ENCODE peak calls at places on chromosomes 1 and 21, in nine cellular contexts. C, Z, H, J, S, O, L, R and D are unnamed samples.

GRCh38 chr21:46207006-46207919 is 21.3 kb downstream of the LSS start:
- DNase-seq in L (peak), Z (no peak), R (no peak), J (no peak), S (no peak), O (no peak), H (no peak), C (no peak), D (no peak)

GRCh38 chr1:10694633-10695627 is 101.5 kb downstream of the CASZ1 start:
- DNase-seq in L (peak), S (peak), C (peak), H (peak), R (peak), Z (peak), J (peak), O (peak), D (peak)

GRCh38 chr1:245370905-245371581 is 216.3 kb downstream of the KIF26B start:
- DNase-seq in S (no peak), C (no peak), H (no peak), Z (peak), L (no peak), J (no peak), O (no peak), R (peak), D (no peak)

GRCh38 chr1:51289676-51290488 is 40.5 kb downstream of the TTC39A start:
- DNase-seq in H (no peak), S (no peak), L (no peak), J (no peak), C (no peak), O (no peak), R (no peak), Z (no peak), D (no peak)

GRCh38 chr1:41418868-41419583 is 57.8 kb downstream of the FOXO6 start:
- DNase-seq in H (no peak), R (peak), O (peak), J (peak), L (peak), C (peak), S (peak), Z (peak), D (no peak)

GRCh38 chr21:45478115-45478801 is 64.0 kb downstream of the SLC19A1 start:
- DNase-seq in J (no peak), Z (peak), H (peak), S (peak), L (peak), R (peak), O (peak), C (peak), D (peak)

GRCh38 chr1:194233069-194233468 is 1046.7 kb upstream of the B3GALT2 start:
- DNase-seq in R (no peak), H (no peak), C (no peak), S (no peak), J (no peak), Z (no peak), L (no peak), O (no peak), D (no peak)

GRCh38 chr1:205423248-205423647 is 1.4 kb upstream of the LEMD1 start:
- DNase-seq in J (no peak), L (no peak), H (no peak), R (no peak), O (no peak), Z (no peak), S (no peak), C (no peak), D (no peak)

GRCh38 chr1:3768811-3769390 is 3.6 kb upstream of the SMIM1 start:
- DNase-seq in H (no peak), R (no peak), O (no peak), J (no peak), L (no peak), C (no peak), Z (no peak), S (no peak), D (no peak)

GRCh38 chr1:21651214-21652042 is 17.7 kb downstream of the RAP1GAP start:
- DNase-seq in L (no peak), J (no peak), R (peak), C (no peak), S (no peak), H (no peak), Z (no peak), O (no peak), D (peak)

GRCh38 chr1:8767006-8767405 is 50.4 kb downstream of the RERE start:
- DNase-seq in H (no peak), O (no peak), S (no peak), J (no peak), C (no peak), L (no peak), R (no peak), Z (no peak), D (no peak)

GRCh38 chr1:8765253-8765652 is 52.2 kb downstream of the RERE start:
- DNase-seq in J (no peak), C (no peak), O (no peak), Z (peak), H (no peak), S (no peak), L (no peak), R (peak), D (no peak)

GRCh38 chr1:8764301-8764937 is 53.0 kb downstream of the RERE start:
- DNase-seq in S (no peak), Z (peak), R (no peak), J (no peak), O (no peak), L (no peak), C (no peak), H (peak), D (peak)

GRCh38 chr1:8763888-8764287 is 53.6 kb downstream of the RERE start:
- DNase-seq in J (no peak), R (no peak), Z (peak), C (no peak), O (no peak), S (no peak), L (no peak), H (no peak), D (peak)
- TF ChIP-seq CTCF in J (no peak), R (no peak), Z (no peak), C (no peak), O (no peak), S (no peak), L (no peak), H (no peak), D (peak)

DNA sequence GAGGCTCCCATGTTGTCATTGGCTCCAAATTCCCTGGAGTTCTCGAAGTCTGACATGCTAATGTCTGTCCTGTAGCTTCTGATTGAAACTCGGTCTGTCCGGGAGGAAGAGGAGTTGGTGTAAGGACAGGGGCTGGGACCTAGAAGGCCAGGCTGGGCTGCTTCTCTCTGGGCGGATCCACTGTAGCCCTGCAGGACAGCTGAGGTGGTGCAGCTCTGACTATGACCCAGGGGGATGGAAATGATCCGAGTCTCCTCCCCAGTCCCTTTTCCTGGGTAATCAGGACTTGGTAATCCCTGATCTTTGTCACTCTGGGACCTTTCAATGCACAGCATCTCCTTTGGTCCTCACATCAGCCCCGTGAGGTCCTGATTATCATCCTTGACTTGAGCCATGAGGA is 10.0 kb upstream of the FCMR start:
- DNase-seq in Z (no peak), J (no peak), C (no peak), H (no peak), S (no peak), O (no peak), L (no peak), R (no peak), D (no peak)
- TF ChIP-seq CTCF in Z (peak), J (no peak), C (no peak), H (peak), S (peak), O (no peak), L (no peak), R (peak), D (no peak)

GRCh38 chr1:200355815-200356214 is 54.0 kb downstream of the ZNF281 start:
- DNase-seq in Z (no peak), S (no peak), O (no peak), R (no peak), J (no peak), H (no peak), L (no peak), C (no peak), D (peak)

GRCh38 chr1:200353232-200353631 is 56.6 kb downstream of the ZNF281 start:
- DNase-seq in Z (no peak), L (no peak), S (no peak), O (peak), C (no peak), H (no peak), R (no peak), J (no peak), D (no peak)

GRCh38 chr1:200354243-200354642 is 55.6 kb downstream of the ZNF281 start:
- DNase-seq in O (peak), L (no peak), R (no peak), J (no peak), H (no peak), S (no peak), C (no peak), Z (peak), D (peak)

GRCh38 chr1:200346744-200347143 is 63.1 kb downstream of the ZNF281 start:
- DNase-seq in O (peak), C (no peak), Z (no peak), J (peak), H (no peak), L (no peak), R (no peak), S (no peak), D (no peak)

GRCh38 chr1:200351826-200352549 is 57.8 kb downstream of the ZNF281 start:
- DNase-seq in H (peak), S (peak), J (peak), C (peak), O (peak), Z (peak), R (no peak), L (no peak), D (peak)
- TF ChIP-seq CTCF in H (no peak), S (no peak), J (peak), C (no peak), O (peak), Z (no peak), R (no peak), L (no peak), D (no peak)

DNA sequence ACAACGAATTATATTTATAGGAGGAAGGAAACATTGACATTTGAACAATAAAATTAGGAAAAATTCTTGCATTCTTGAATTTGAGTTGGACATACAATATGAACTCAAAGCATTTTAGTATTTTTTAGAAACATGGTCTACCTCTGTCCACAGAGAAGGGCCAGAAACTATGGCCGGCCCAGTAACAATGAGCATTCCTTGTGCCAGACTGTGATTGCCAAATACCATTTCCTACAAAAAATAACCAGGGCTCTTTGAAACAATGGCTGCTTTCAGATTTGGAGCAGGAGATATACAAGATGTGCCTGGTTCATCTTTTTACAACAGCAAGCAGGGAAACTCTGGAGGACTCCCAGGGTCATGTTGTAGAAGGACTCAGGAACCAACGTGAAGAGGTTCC is 38.4 kb downstream of the NOS1AP start:
- DNase-seq in C (no peak), H (no peak), R (no peak), S (no peak), L (no peak), J (no peak), Z (peak), O (no peak), D (no peak)
- TF ChIP-seq CTCF in C (no peak), H (no peak), R (no peak), S (no peak), L (no peak), J (no peak), Z (no peak), O (no peak), D (no peak)

DNA sequence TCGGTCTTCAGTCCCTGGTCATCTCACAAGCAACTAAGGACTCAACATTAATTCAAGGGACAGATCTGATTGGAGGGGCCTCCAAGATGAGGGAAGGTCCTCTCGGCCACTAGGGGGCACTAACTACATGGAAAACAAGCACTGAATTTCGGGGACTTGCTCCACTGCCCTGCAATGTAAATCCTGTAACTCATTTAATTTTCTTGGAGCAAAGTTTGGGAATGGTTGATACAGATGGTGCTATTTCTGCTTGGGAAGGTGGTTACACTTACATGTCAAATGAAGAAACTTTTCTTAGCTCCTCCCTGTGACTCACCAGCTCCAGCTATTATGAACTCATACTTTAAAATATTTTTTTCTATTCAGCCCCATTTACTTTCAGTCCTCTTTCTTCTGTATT is 97.4 kb upstream of the KCNJ15 start:
- DNase-seq in O (peak), H (peak), Z (peak), L (peak), S (peak), C (peak), J (peak), R (peak), D (peak)
- TF ChIP-seq CTCF in O (peak), H (peak), Z (peak), L (peak), S (peak), C (peak), J (peak), R (peak), D (peak)

GRCh38 chr1:46410156-46411009 is 16.3 kb downstream of the FAAH start:
- DNase-seq in R (no peak), C (no peak), H (no peak), Z (peak), J (no peak), L (peak), S (no peak), O (peak), D (no peak)

GRCh38 chr1:46413596-46413985 is 19.5 kb downstream of the FAAH start:
- DNase-seq in C (no peak), H (no peak), S (no peak), L (no peak), J (no peak), O (no peak), Z (no peak), R (no peak), D (peak)

GRCh38 chr1:46411010-46411405 is 16.9 kb downstream of the FAAH start:
- DNase-seq in C (no peak), Z (no peak), O (no peak), J (no peak), R (no peak), L (peak), S (no peak), H (no peak), D (no peak)

GRCh38 chr1:46412853-46413595 is 18.9 kb downstream of the FAAH start:
- DNase-seq in J (no peak), H (no peak), C (no peak), L (peak), R (no peak), S (no peak), O (no peak), Z (no peak), D (no peak)

DNA sequence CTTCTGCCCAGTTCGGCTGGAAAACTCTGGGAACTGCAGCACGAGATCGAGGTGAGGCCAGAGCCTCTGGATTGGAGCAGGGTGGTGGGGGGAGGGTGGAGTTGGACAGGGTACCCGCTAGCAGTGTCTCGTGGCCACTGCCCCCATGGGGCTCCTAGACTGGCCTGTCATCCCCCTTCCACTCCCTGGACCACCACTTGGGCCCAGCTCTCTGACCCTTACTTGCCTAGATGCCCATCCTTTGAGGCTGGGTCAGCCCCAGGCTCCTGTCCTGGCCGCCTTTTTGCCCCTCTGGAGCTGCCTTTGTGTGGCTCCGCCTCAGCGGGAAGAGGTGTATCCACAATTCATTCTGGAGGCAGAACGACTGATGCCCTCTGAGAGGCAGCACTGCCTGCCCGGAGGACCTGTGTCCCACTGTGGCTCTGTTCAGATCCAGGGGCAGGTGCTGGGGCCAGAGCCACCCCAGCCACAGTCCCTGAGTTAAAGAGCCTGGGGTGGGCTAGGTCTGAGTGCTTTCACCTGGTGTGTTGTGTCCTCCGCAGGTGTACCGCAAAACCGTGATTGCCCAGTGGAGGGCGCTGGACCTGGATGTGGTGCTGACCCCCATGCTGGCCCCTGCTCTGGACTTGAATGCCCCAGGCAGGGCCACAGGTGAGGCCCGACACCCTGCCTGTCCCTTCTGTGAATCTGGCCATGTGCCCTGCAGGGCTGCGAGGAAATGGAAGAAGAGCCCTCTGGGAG is 17.7 kb downstream of the FAAH start:
- DNase-seq in H (no peak), L (no peak), O (no peak), Z (no peak), J (no peak), C (no peak), S (no peak), R (no peak), D (no peak)
- TF ChIP-seq CTCF in H (peak), L (no peak), O (peak), Z (peak), J (peak), C (no peak), S (peak), R (no peak), D (peak)